ENCODE peak calls at places on chromosomes 7 and 10, in eight cellular contexts. Y, K, J, W, C, A, B and Z are unnamed samples. For H3K9me3, the result is how much of the 10 kb centered on the place peaks cover.

GRCh38 chr7:32846630-32847225 is 44.8 kb downstream of the KBTBD2 start:
- DNase-seq in K (peak), B (peak), W (peak), A (peak), J (peak), C (peak), Y (peak), Z (peak)

GRCh38 chr7:29228289-29229011 is 33.9 kb downstream of the CHN2 start:
- DNase-seq in C (no peak), Y (no peak), W (no peak), J (no peak), A (no peak), K (no peak), B (no peak), Z (no peak)

GRCh38 chr7:144710791-144711190 is 125.1 kb downstream of the TPK1 start:
- DNase-seq in J (no peak), B (no peak), Y (no peak), W (no peak), K (no peak), A (no peak), C (no peak), Z (peak)

GRCh38 chr10:93254180-93254847 is 180.6 kb downstream of the CYP26A1 start:
- DNase-seq in K (no peak), Y (no peak), C (no peak), A (no peak), J (no peak), B (no peak), W (no peak), Z (no peak)

GRCh38 chr7:110204527-110204926 is 886.4 kb upstream of the LRRN3 start:
- DNase-seq in W (peak), K (no peak), B (peak), Y (no peak), A (peak), J (no peak), C (no peak), Z (peak)

GRCh38 chr7:124263232-124263827 is 230.5 kb upstream of the TMEM229A start:
- DNase-seq in B (peak), A (no peak), Y (no peak), K (peak), C (no peak), J (no peak), W (no peak), Z (no peak)

GRCh38 chr10:113047963-113048781 is 98.1 kb downstream of the TCF7L2 start:
- DNase-seq in W (no peak), K (no peak), A (no peak), C (peak), J (no peak), Y (no peak), B (no peak), Z (no peak)

GRCh38 chr10:129909531-129910286 is 54.4 kb downstream of the EBF3 start:
- DNase-seq in A (no peak), W (no peak), Y (no peak), J (no peak), B (no peak), C (no peak), K (no peak), Z (no peak)

GRCh38 chr10:123831259-123831658 is 60.3 kb downstream of the CPXM2 start:
- DNase-seq in Y (no peak), C (no peak), J (no peak), W (no peak), K (no peak), B (no peak), A (no peak), Z (no peak)

GRCh38 chr7:44244282-44244681 is 43.5 kb downstream of the YKT6 start:
- DNase-seq in C (no peak), W (peak), Y (peak), A (peak), J (peak), B (peak), K (peak), Z (peak)

GRCh38 chr7:51111256-51111655 is 205.4 kb downstream of the COBL start:
- DNase-seq in J (no peak), A (no peak), W (no peak), C (no peak), B (no peak), Y (no peak), K (no peak), Z (no peak)

GRCh38 chr10:62696798-62697197 is 107.7 kb upstream of the ADO start:
- DNase-seq in A (no peak), J (no peak), W (no peak), Y (no peak), B (no peak), K (no peak), C (no peak), Z (no peak)

GRCh38 chr7:18177815-18178660 is 150.4 kb upstream of the PRPS1L1 start:
- DNase-seq in A (no peak), B (no peak), K (no peak), J (no peak), C (no peak), Y (no peak), W (no peak), Z (no peak)

GRCh38 chr7:27148031-27148775 is 629 bp upstream of the HOXA6 start:
- DNase-seq in K (no peak), A (no peak), J (no peak), W (peak), B (no peak), C (peak), Y (peak), Z (no peak)

GRCh38 chr7:151726875-151727578 is 149.9 kb downstream of the PRKAG2 start:
- DNase-seq in Y (no peak), W (no peak), K (no peak), J (no peak), C (no peak), B (no peak), A (no peak), Z (no peak)

DNA sequence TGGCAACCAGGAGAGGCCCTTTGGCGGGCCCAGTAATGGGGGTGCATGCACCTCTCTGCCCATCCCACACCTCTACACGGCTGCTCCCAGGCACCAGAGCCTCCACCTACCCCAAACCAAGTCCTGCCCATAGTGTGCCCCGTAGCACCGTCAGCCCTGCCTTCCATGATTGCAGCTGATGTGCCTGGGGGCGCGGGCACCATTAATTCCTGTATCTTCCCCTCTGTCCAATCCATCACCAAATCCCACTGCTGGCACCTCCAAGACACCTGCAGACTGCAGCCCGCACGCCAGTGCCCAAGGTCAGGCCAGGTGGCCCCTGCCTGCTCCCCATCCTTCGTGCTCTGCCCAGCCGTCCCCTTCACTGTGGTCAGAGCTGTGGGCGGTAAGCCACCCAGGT is 533.0 kb downstream of the PTPRN2 start:
- DNase-seq in C (peak), K (no peak), W (no peak), Y (no peak), B (no peak), J (no peak), A (no peak), Z (no peak)
- H3K9me3 ChIP-seq in C (under half), K (under half), W (under half), Y (under half), B (under half), J (under half), A (under half), Z (under half)

GRCh38 chr7:158128572-158128971 is 459.1 kb downstream of the PTPRN2 start:
- DNase-seq in Y (no peak), K (no peak), J (no peak), W (no peak), C (peak), A (no peak), B (no peak), Z (no peak)

GRCh38 chr7:158125091-158125490 is 462.5 kb downstream of the PTPRN2 start:
- DNase-seq in A (no peak), C (peak), W (no peak), B (no peak), J (no peak), K (no peak), Y (no peak), Z (no peak)

GRCh38 chr7:158125721-158126120 is 461.9 kb downstream of the PTPRN2 start:
- DNase-seq in C (peak), B (no peak), K (no peak), J (no peak), A (no peak), W (no peak), Y (no peak), Z (no peak)

GRCh38 chr7:158127241-158127640 is 460.4 kb downstream of the PTPRN2 start:
- DNase-seq in Y (no peak), K (no peak), C (peak), W (no peak), B (no peak), J (no peak), A (no peak), Z (no peak)

DNA sequence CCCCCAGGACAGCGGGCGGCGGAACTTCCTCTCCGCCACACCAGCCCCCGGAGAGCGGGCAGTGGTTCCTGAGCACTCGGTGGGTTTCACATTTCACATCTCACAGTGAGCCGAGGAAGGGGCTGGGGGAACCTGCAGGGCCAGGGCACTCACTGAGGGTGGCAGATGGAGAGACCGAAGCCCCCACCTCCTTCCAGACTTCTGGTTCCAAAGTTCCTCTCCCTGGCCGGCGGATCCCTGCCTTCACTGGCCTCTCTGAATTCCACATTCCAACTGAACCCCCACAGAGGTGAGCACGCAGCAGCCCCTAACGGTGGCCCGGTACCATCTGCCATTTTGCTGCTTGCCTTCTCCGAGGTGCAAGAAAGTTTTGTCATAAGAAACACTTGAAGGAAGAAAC is 461.0 kb downstream of the PTPRN2 start:
- DNase-seq in W (no peak), C (peak), K (no peak), A (no peak), B (no peak), J (no peak), Y (no peak), Z (no peak)
- H3K9me3 ChIP-seq in W (under half), C (under half), K (under half), A (under half), B (under half), J (under half), Y (under half), Z (under half)

DNA sequence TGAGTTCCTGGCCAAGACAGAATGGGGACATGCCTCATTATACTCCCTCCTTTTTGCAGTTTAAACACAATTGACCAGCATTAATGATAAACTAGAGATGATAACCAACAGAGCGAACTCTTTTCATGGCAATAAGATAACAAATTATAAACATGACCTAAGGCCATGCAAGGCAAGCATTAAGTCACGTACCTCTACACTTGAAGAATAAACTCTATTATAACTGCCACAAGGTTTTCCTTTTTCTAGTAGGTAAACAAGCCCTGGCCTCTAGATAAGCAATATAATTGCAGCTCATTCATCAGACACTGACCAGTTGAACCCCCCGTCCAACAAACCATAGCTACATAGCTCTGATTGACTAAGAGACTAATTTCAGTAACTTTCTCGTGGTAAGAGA is 767.0 kb downstream of the GRM8 start:
- DNase-seq in B (no peak), J (no peak), W (no peak), Y (no peak), C (no peak), A (no peak), K (no peak), Z (no peak)
- H3K9me3 ChIP-seq in B (under half), J (under half), W (under half), Y (under half), C (under half), A (under half), K (under half), Z (under half)

DNA sequence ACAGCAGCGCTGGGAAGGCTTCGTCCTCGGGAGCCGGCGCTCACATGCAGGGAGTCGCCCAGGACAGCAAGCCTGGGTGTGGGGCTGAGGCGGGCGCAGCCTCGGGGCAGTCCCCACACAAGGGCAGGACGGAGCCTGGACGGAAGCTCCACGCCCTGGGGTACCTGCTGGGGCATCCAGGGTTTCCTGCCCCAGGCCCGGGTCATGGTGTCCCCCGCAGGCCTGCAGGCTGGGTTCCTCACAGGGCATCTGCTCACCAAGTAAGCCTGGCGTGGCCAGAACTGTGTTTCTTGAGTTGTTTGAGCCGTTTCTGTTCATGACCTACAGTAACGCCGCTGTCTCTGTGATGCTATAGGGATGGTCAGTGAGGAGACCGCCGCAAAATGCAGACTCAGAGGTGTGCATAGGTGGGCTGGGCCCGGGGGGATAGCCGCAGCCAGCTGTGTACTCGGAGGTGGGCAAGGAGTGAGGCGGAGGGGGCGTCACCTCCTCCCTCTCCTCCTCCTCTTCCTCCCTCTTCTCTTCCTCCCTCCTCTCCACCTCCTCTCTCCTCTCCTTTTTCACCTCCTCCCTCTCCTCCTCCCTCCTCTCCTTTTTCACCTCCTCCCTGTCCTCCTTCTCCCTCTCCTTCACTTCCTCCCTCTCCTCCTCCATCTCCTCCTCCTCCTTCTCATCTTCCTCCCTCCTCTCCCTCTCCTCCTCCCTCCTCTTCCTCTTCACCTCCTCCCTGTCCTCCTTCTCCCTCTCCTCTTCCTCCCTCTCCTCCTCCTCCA is 438.9 kb downstream of the DNAJB6 start:
- DNase-seq in A (no peak), K (no peak), Y (no peak), W (no peak), J (no peak), B (no peak), C (no peak), Z (no peak)
- H3K9me3 ChIP-seq in A (under half), K (under half), Y (under half), W (under half), J (under half), B (under half), C (under half), Z (under half)

DNA sequence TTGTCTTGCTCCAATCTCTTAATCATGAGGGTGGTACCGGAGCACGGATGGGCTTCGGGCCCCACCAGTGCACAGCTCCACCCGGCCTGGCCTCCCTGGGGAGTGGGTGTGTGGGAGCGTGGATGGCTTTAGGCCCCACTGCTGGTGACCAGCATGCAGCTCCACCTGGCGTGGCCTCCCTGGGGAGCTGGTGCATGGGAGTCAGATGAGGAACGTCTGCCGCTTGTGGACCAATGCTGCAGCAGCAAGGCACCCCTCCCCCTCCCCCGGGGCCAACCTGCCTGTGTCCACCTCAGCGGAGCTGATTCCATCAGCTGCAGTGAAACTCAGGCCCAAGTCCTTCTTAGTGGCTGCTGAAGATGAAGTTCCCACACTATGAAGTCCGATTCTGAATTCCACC is 511.4 kb downstream of the PTPRN2 start:
- DNase-seq in K (no peak), W (no peak), B (no peak), Y (no peak), C (no peak), A (no peak), J (no peak), Z (no peak)
- H3K9me3 ChIP-seq in K (under half), W (under half), B (under half), Y (under half), C (under half), A (under half), J (under half), Z (under half)

GRCh38 chr7:157940497-157940896 is 603.7 kb downstream of the DNAJB6 start:
- DNase-seq in K (no peak), C (no peak), Y (no peak), B (no peak), J (no peak), W (no peak), A (no peak), Z (no peak)
- H3K9me3 ChIP-seq in K (under half), C (under half), Y (under half), B (under half), J (under half), W (under half), A (under half), Z (under half)

GRCh38 chr10:82242778-82243177 is 367.8 kb downstream of the NRG3 start:
- DNase-seq in A (no peak), B (no peak), C (no peak), K (no peak), W (no peak), Y (no peak), J (no peak), Z (no peak)

GRCh38 chr10:82240408-82240807 is 365.4 kb downstream of the NRG3 start:
- DNase-seq in B (no peak), J (no peak), K (no peak), W (no peak), Y (no peak), A (no peak), C (no peak), Z (no peak)

GRCh38 chr10:82245906-82246305 is 370.9 kb downstream of the NRG3 start:
- DNase-seq in A (no peak), J (no peak), C (no peak), B (no peak), W (no peak), K (no peak), Y (no peak), Z (no peak)

GRCh38 chr10:82249141-82249540 is 374.1 kb downstream of the NRG3 start:
- DNase-seq in B (no peak), J (no peak), C (no peak), Y (no peak), A (no peak), K (no peak), W (no peak), Z (no peak)

DNA sequence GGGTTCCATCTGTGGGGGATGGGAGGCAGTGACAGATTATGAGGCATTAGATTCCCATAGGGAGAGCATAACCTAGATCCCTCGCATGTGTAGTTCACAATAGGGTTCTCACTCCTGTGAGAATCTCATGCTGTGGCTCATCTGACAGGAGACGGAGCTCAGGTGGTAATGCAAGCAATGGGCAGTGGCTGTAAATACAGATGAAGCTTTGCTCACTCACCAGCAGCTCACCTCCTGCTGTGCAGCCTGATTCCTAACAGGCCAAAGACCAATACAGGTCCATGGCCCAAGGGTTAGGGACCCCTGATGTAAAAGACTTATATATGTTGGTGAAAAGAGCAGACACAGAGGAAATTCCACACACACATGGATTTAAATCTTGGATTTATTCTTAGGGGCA is 370.2 kb downstream of the NRG3 start:
- DNase-seq in J (no peak), W (no peak), A (no peak), Y (no peak), C (no peak), K (no peak), B (peak), Z (no peak)
- H3K9me3 ChIP-seq in J (under half), W (under half), A (under half), Y (under half), C (under half), K (under half), B (under half), Z (under half)

DNA sequence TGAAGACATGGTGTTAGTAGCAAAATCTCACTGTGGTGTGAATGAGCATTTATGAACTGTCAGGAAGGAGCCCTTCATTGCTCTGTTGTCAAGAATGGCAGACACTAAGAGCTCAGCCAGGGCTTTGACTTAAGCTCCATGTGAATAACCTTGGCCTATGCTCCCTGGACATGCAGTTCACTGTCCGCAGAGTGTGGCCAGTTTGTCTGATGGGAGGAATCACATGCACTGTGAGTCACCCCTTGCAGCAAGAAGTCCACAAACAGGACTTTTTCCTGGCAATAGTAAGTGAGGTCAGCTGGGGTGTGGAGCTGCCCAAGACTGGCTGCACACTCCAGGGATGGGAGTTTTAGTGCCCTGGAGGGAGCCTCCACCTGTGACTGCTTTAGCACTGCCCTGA is 49.5 kb downstream of the ZNF37A start:
- DNase-seq in W (no peak), A (no peak), C (no peak), J (no peak), Y (peak), B (no peak), K (no peak), Z (no peak)
- H3K9me3 ChIP-seq in W (under half), A (under half), C (under half), J (under half), Y (under half), B (half or more), K (under half), Z (under half)

DNA sequence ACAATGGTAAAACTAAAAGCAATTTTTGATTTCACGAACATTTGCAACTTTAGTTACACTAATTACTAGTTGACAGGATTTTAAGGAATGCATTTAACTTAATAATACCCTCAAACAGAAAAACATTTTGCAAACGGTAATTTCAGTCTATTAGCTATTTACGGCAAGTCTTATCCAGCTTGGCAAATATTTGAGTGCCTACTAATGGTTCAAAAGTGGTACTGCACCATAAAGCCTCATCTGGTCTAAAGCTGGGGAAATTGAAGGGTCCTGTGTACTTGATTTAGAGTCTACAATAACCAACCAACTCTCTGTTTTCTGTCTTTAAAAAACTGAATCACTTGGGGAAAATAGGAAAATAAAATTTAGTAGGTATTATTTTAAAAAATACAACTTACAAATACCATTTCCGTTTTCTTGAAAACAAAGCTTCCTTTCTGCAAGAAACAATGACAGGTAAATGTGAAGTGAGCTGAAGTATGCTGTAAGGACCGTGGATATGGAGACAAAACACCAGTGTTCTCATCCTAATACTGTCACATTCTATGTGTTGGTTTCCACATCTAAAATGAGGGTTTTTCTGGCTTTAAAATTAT is 142.3 kb downstream of the VPS50 start:
- DNase-seq in W (no peak), C (no peak), Y (peak), A (peak), K (peak), B (no peak), J (no peak), Z (peak)
- H3K9me3 ChIP-seq in W (under half), C (under half), Y (under half), A (under half), K (under half), B (under half), J (under half), Z (under half)

GRCh38 chr7:65409363-65409762 is 35.7 kb downstream of the ZNF92 start:
- DNase-seq in Y (no peak), W (no peak), B (no peak), K (no peak), C (no peak), A (no peak), J (no peak), Z (no peak)

GRCh38 chr7:65404020-65404419 is 30.4 kb downstream of the ZNF92 start:
- DNase-seq in Y (no peak), K (no peak), C (no peak), B (no peak), W (no peak), J (no peak), A (no peak), Z (no peak)
- H3K9me3 ChIP-seq in Y (under half), K (under half), C (under half), B (under half), W (under half), J (under half), A (half or more), Z (under half)